ENCODE peak calls at places on chromosomes 11 and 22, in seven cellular contexts. R is SJCRH30, D is kidney, A is cardiac muscle cell, N is transverse colon, Z is spleen, C is MM.1S. K is an unnamed sample.

GRCh38 chr11:108859510-108859909 is 194.6 kb downstream of the DDX10 start:
- DNase-seq in R (no peak), D (no peak), A (no peak), N (no peak), Z (no peak), C (no peak), K (no peak)

GRCh38 chr22:36756746-36757607 is 18.9 kb downstream of the IFT27 start:
- DNase-seq in R (no peak), D (no peak), A (no peak), N (no peak), Z (no peak), C (no peak), K (no peak)

GRCh38 chr22:23219787-23220484 is 39.6 kb downstream of the BCR start:
- DNase-seq in R (peak; percentile 78), D (peak; percentile 91), A (peak; percentile 34), N (peak; percentile 35), Z (peak; percentile 89), C (no peak), K (no peak)

GRCh38 chr11:40252236-40252635 is 1207.2 kb downstream of the LRRC4C start:
- DNase-seq in R (no peak), D (no peak), A (no peak), N (no peak), Z (no peak), C (no peak), K (no peak)

GRCh38 chr11:10784229-10785145 is 24.2 kb downstream of the EIF4G2 start:
- DNase-seq in R (peak; percentile 77), D (no peak), A (peak; percentile 48), N (no peak), Z (no peak), C (no peak), K (no peak)

GRCh38 chr22:31141551-31141950 is 1.2 kb upstream of the PLA2G3 start:
- DNase-seq in R (no peak), D (no peak), A (no peak), N (no peak), Z (no peak), C (no peak), K (no peak)

GRCh38 chr11:86360775-86361395 is 13.8 kb upstream of the CCDC81 start:
- DNase-seq in R (no peak), D (no peak), A (peak; percentile 67), N (no peak), Z (no peak), C (no peak), K (no peak)

GRCh38 chr11:127105578-127105977 is 105.0 kb upstream of the KIRREL3 start:
- DNase-seq in R (no peak), D (no peak), A (no peak), N (no peak), Z (no peak), C (no peak), K (no peak)

GRCh38 chr22:50563410-50564160 is 866 bp upstream of the SYCE3 start:
- DNase-seq in R (no peak), D (no peak), A (no peak), N (no peak), Z (no peak), C (no peak), K (no peak)

GRCh38 chr11:9039194-9039593 is 35.4 kb upstream of the NRIP3 start:
- DNase-seq in R (no peak), D (no peak), A (peak; percentile 41), N (no peak), Z (no peak), C (no peak), K (no peak)

GRCh38 chr11:62875698-62876483 is 4.8 kb upstream of the SLC3A2 start:
- DNase-seq in R (no peak), D (peak; percentile 37), A (no peak), N (no peak), Z (no peak), C (no peak), K (no peak)

GRCh38 chr22:23520875-23521441 is 59.1 kb downstream of the IGLL1 start:
- DNase-seq in R (peak; percentile 55), D (peak; percentile 86), A (peak; percentile 64), N (no peak), Z (peak; percentile 69), C (no peak), K (peak; percentile 65)

GRCh38 chr11:91979775-91980174 is 244.8 kb upstream of the FAT3 start:
- DNase-seq in R (no peak), D (no peak), A (no peak), N (no peak), Z (no peak), C (no peak), K (no peak)

GRCh38 chr11:48051217-48051848 is 71.0 kb downstream of the PTPRJ start:
- DNase-seq in R (no peak), D (no peak), A (no peak), N (no peak), Z (no peak), C (no peak), K (no peak)

GRCh38 chr22:22959147-22959827 is 71.7 kb downstream of the IGLL5 start:
- DNase-seq in R (peak; percentile 81), D (no peak), A (peak; percentile 83), N (peak; percentile 81), Z (peak; percentile 86), C (peak; percentile 84), K (peak; percentile 91)

GRCh38 chr11:118618115-118618990 is 10.9 kb downstream of the PHLDB1 start:
- DNase-seq in R (no peak), D (peak; percentile 87), A (peak; percentile 94), N (no peak), Z (peak; percentile 74), C (no peak), K (peak; percentile 78)
- H3K4me1 ChIP-seq in R (peaks cover 30% of the 10 kb centered on the region), D (peaks cover 76% of the 10 kb centered on the region), A (peaks cover 38% of the 10 kb centered on the region), N (peaks cover 64% of the 10 kb centered on the region), Z (peaks cover 44% of the 10 kb centered on the region), C (no peaks in the 10 kb centered on the region), K (peaks cover 52% of the 10 kb centered on the region)

GRCh38 chr11:116044946-116045345 is 540.7 kb upstream of the CADM1 start:
- DNase-seq in R (no peak), D (no peak), A (no peak), N (no peak), Z (no peak), C (no peak), K (no peak)

GRCh38 chr11:116046127-116046526 is 541.9 kb upstream of the CADM1 start:
- DNase-seq in R (no peak), D (no peak), A (no peak), N (no peak), Z (no peak), C (no peak), K (no peak)

GRCh38 chr11:116042125-116042524 is 537.9 kb upstream of the CADM1 start:
- DNase-seq in R (no peak), D (no peak), A (no peak), N (no peak), Z (no peak), C (no peak), K (no peak)

GRCh38 chr11:116044520-116044919 is 540.3 kb upstream of the CADM1 start:
- DNase-seq in R (no peak), D (no peak), A (no peak), N (no peak), Z (no peak), C (no peak), K (no peak)

GRCh38 chr11:116043857-116044256 is 539.6 kb upstream of the CADM1 start:
- DNase-seq in R (no peak), D (no peak), A (no peak), N (no peak), Z (no peak), C (no peak), K (no peak)
- H3K4me3 ChIP-seq in R (no peak overlapping the region), D (no peak overlapping the region), A (no peak overlapping the region), N (no peak overlapping the region), Z (no peak overlapping the region), C (no peak overlapping the region), K (no peak overlapping the region)

GRCh38 chr22:48307941-48308340 is 1519.7 kb downstream of the BRD1 start:
- DNase-seq in R (no peak), D (peak; percentile 43), A (no peak), N (no peak), Z (no peak), C (no peak), K (no peak)

GRCh38 chr22:48305726-48306235 is 1521.9 kb downstream of the BRD1 start:
- DNase-seq in R (no peak), D (peak; percentile 60), A (no peak), N (no peak), Z (no peak), C (no peak), K (no peak)

GRCh38 chr22:48309115-48309705 is 1518.5 kb downstream of the BRD1 start:
- DNase-seq in R (no peak), D (peak; percentile 71), A (no peak), N (no peak), Z (no peak), C (no peak), K (no peak)

GRCh38 chr22:48306284-48306683 is 1521.4 kb downstream of the BRD1 start:
- DNase-seq in R (no peak), D (peak; percentile 63), A (no peak), N (no peak), Z (no peak), C (no peak), K (no peak)

DNA sequence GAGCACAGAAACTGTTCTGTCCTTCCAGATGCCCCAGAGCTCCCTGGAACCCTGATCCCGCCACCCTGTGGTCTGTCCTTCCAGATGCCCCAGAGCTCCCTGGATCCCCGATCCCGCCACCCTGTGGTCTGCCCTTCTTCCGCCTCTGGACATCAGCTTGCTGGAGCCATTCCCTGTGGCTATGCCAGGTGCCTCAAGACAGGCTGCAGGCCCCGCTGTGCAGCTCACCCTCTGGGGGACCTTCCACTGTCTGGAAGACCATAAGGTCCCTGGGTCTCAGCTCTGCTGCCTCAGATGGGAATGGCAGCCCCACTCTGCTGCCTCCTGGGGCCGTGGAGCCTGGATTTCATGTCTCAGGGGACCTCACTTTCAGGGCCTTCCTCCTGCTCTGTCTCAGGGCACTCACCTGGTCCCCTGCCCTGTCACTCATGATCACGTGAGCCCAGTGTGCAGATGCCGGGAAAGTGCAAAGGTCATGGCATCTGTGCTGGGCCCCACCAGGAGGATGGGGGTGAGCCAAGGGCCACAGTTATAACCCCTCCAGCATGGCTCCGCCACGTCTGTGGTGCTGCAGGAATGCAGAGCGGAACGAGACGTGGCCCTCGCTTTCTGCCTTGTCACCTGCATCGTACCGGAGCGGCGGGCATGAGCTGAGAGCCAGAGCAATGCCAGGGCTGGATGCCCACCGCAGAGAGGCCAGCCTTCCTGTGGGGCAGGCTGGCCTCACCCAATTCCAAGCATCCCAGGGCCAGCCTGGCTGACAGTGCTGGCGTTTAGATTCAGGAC is 1520.7 kb downstream of the BRD1 start:
- DNase-seq in R (no peak), D (peak; percentile 69), A (no peak), N (no peak), Z (no peak), C (no peak), K (no peak)
- H3K36me3 ChIP-seq in R (no peaks in the 10 kb centered on the region), D (no peaks in the 10 kb centered on the region), A (no peaks in the 10 kb centered on the region), N (no peaks in the 10 kb centered on the region), Z (no peaks in the 10 kb centered on the region), C (no peaks in the 10 kb centered on the region), K (no peaks in the 10 kb centered on the region)

DNA sequence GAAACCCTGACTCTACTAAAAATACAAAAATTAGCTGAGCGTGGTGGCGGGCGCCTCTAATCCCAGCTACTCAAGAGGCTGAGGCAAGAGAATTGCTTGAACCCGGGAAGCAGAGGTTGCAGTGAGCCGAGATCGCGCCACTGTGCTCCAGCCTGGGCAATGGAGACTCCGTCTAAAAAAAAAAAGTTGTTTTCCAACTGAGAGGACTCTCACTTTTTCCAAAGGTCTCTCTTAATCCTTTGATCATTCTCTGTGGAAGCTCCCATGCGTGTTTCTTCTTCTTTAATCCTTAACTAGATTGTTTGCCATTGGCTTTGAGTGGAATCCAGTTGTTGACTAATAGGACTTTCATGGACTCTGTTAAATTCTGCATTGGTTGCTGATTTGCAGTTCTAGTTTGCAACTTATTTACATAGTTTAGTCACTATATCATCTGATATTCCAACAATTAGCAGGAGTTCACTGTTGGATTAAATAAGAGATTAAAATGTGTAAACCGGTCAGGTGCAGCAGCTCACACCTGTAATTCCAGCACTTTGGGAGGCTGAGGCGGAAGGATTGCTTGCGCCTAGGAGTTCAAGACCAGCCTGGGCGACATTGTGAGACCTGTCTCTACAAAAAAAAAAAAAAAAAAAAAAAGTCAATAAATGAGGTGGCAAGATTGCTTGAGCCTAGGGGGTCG is 79.7 kb downstream of the C22orf31 start:
- DNase-seq in R (no peak), D (no peak), A (no peak), N (no peak), Z (no peak), C (no peak), K (no peak)
- H3K4me1 ChIP-seq in R (peaks cover 62% of the 10 kb centered on the region), D (peaks cover 54% of the 10 kb centered on the region), A (peaks cover 74% of the 10 kb centered on the region), N (peaks cover 15% of the 10 kb centered on the region), Z (no peaks in the 10 kb centered on the region), C (peaks cover 14% of the 10 kb centered on the region), K (peaks cover 20% of the 10 kb centered on the region)